ENCODE peak calls at places on chromosomes 3 and 15, in nine cellular contexts. One of them, this sample, is unnamed.

GRCh38 chr3:105414841-105415240 is 48.1 kb downstream of the ALCAM start:
- DNase-seq in CD8-positive, alpha-beta T cell: no peak
- DNase-seq in body of pancreas: no peak
- DNase-seq in AG04450: no peak
- DNase-seq in left ventricle myocardium inferior: no peak
- DNase-seq in lower leg skin: no peak
- DNase-seq in choroid plexus epithelial cell: peak
- DNase-seq in lower lobe of right lung: no peak
- DNase-seq in nephron progenitor cell: no peak
- DNase-seq in this sample: no peak

GRCh38 chr15:26029146-26029545 is 166.0 kb upstream of the ATP10A start:
- DNase-seq in nephron progenitor cell: no peak
- DNase-seq in choroid plexus epithelial cell: no peak
- DNase-seq in AG04450: no peak
- DNase-seq in left ventricle myocardium inferior: no peak
- DNase-seq in CD8-positive, alpha-beta T cell: no peak
- DNase-seq in lower leg skin: no peak
- DNase-seq in body of pancreas: no peak
- DNase-seq in lower lobe of right lung: no peak
- DNase-seq in this sample: no peak

GRCh38 chr3:73073091-73073707 is 11.7 kb downstream of the EBLN2 start:
- DNase-seq in left ventricle myocardium inferior: no peak
- DNase-seq in body of pancreas: no peak
- DNase-seq in AG04450: no peak
- DNase-seq in choroid plexus epithelial cell: peak
- DNase-seq in lower leg skin: no peak
- DNase-seq in CD8-positive, alpha-beta T cell: no peak
- DNase-seq in lower lobe of right lung: no peak
- DNase-seq in nephron progenitor cell: no peak
- DNase-seq in this sample: no peak

GRCh38 chr3:87082806-87083440 is 92.0 kb upstream of the VGLL3 start:
- DNase-seq in lower lobe of right lung: no peak
- DNase-seq in left ventricle myocardium inferior: no peak
- DNase-seq in body of pancreas: no peak
- DNase-seq in CD8-positive, alpha-beta T cell: no peak
- DNase-seq in nephron progenitor cell: peak
- DNase-seq in choroid plexus epithelial cell: peak
- DNase-seq in AG04450: peak
- DNase-seq in lower leg skin: peak
- DNase-seq in this sample: no peak

GRCh38 chr3:61627768-61628185 is 66.4 kb downstream of the PTPRG start:
- DNase-seq in AG04450: peak
- DNase-seq in body of pancreas: peak
- DNase-seq in left ventricle myocardium inferior: no peak
- DNase-seq in nephron progenitor cell: no peak
- DNase-seq in lower lobe of right lung: no peak
- DNase-seq in CD8-positive, alpha-beta T cell: no peak
- DNase-seq in choroid plexus epithelial cell: peak
- DNase-seq in lower leg skin: no peak
- DNase-seq in this sample: no peak

GRCh38 chr15:38699633-38700230 is 135.1 kb upstream of the RASGRP1 start:
- DNase-seq in nephron progenitor cell: peak
- DNase-seq in left ventricle myocardium inferior: peak
- DNase-seq in body of pancreas: peak
- DNase-seq in lower leg skin: peak
- DNase-seq in AG04450: no peak
- DNase-seq in lower lobe of right lung: peak
- DNase-seq in CD8-positive, alpha-beta T cell: peak
- DNase-seq in choroid plexus epithelial cell: peak
- DNase-seq in this sample: peak

GRCh38 chr3:184237211-184237610 is 7.8 kb downstream of the VWA5B2 start:
- DNase-seq in left ventricle myocardium inferior: no peak
- DNase-seq in nephron progenitor cell: no peak
- DNase-seq in lower leg skin: no peak
- DNase-seq in lower lobe of right lung: peak
- DNase-seq in CD8-positive, alpha-beta T cell: no peak
- DNase-seq in body of pancreas: no peak
- DNase-seq in AG04450: no peak
- DNase-seq in choroid plexus epithelial cell: no peak
- DNase-seq in this sample: no peak

GRCh38 chr3:17808994-17809393 is 66.6 kb upstream of the TBC1D5 start:
- DNase-seq in lower lobe of right lung: no peak
- DNase-seq in CD8-positive, alpha-beta T cell: no peak
- DNase-seq in nephron progenitor cell: no peak
- DNase-seq in AG04450: no peak
- DNase-seq in left ventricle myocardium inferior: no peak
- DNase-seq in body of pancreas: no peak
- DNase-seq in lower leg skin: no peak
- DNase-seq in choroid plexus epithelial cell: peak
- DNase-seq in this sample: no peak

GRCh38 chr15:69000725-69001503 is 13.6 kb upstream of the NOX5 start:
- DNase-seq in AG04450: no peak
- DNase-seq in nephron progenitor cell: no peak
- DNase-seq in CD8-positive, alpha-beta T cell: no peak
- DNase-seq in lower lobe of right lung: no peak
- DNase-seq in choroid plexus epithelial cell: no peak
- DNase-seq in body of pancreas: no peak
- DNase-seq in lower leg skin: no peak
- DNase-seq in left ventricle myocardium inferior: no peak
- DNase-seq in this sample: no peak

GRCh38 chr3:138921316-138922292 is 25.3 kb downstream of the FOXL2 start:
- DNase-seq in left ventricle myocardium inferior: no peak
- DNase-seq in lower lobe of right lung: no peak
- DNase-seq in nephron progenitor cell: no peak
- DNase-seq in AG04450: peak
- DNase-seq in CD8-positive, alpha-beta T cell: no peak
- DNase-seq in lower leg skin: no peak
- DNase-seq in body of pancreas: no peak
- DNase-seq in choroid plexus epithelial cell: peak
- DNase-seq in this sample: no peak

GRCh38 chr3:123421353-123422174 is 27.3 kb downstream of the ADCY5 start:
- DNase-seq in body of pancreas: peak
- DNase-seq in choroid plexus epithelial cell: peak
- DNase-seq in lower lobe of right lung: no peak
- DNase-seq in AG04450: no peak
- DNase-seq in nephron progenitor cell: no peak
- DNase-seq in left ventricle myocardium inferior: peak
- DNase-seq in lower leg skin: no peak
- DNase-seq in CD8-positive, alpha-beta T cell: no peak
- DNase-seq in this sample: no peak

GRCh38 chr3:64647825-64648224 is 40.0 kb downstream of the ADAMTS9 start:
- DNase-seq in choroid plexus epithelial cell: no peak
- DNase-seq in CD8-positive, alpha-beta T cell: no peak
- DNase-seq in lower leg skin: no peak
- DNase-seq in lower lobe of right lung: no peak
- DNase-seq in nephron progenitor cell: no peak
- DNase-seq in body of pancreas: no peak
- DNase-seq in AG04450: no peak
- DNase-seq in left ventricle myocardium inferior: no peak
- DNase-seq in this sample: no peak

DNA sequence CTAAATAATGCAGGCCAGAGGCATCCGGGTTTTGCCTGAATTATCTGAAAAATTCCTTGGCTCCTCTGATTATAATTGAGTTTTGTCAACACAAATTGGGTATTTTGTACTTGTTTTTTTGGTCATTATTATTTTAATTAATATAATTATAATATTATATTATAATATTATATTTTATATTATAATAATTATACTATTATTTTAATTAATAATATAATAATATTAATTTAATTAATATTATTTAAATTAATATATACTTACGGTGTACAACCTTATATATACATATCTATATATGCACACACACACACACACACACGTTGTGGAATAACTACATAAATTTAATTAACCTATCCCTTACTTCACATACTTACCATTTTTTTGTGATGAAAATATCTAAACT is 73.5 kb downstream of the RYR3 start:
- DNase-seq in lower lobe of right lung: no peak
- DNase-seq in nephron progenitor cell: no peak
- DNase-seq in body of pancreas: no peak
- DNase-seq in lower leg skin: no peak
- DNase-seq in left ventricle myocardium inferior: no peak
- DNase-seq in AG04450: no peak
- DNase-seq in CD8-positive, alpha-beta T cell: no peak
- DNase-seq in choroid plexus epithelial cell: no peak
- DNase-seq in this sample: no peak
- TF ChIP-seq CTCF in lower lobe of right lung: no peak
- TF ChIP-seq CTCF in nephron progenitor cell: no peak
- TF ChIP-seq CTCF in body of pancreas: no peak
- TF ChIP-seq CTCF in lower leg skin: no peak
- TF ChIP-seq CTCF in left ventricle myocardium inferior: no peak
- TF ChIP-seq CTCF in AG04450: no peak
- TF ChIP-seq CTCF in CD8-positive, alpha-beta T cell: no peak
- TF ChIP-seq CTCF in choroid plexus epithelial cell: no peak
- TF ChIP-seq CTCF in this sample: no peak

GRCh38 chr3:150793641-150794040 is 30.7 kb upstream of the SIAH2 start:
- DNase-seq in choroid plexus epithelial cell: no peak
- DNase-seq in lower leg skin: no peak
- DNase-seq in lower lobe of right lung: no peak
- DNase-seq in nephron progenitor cell: no peak
- DNase-seq in AG04450: no peak
- DNase-seq in CD8-positive, alpha-beta T cell: no peak
- DNase-seq in body of pancreas: no peak
- DNase-seq in left ventricle myocardium inferior: no peak
- DNase-seq in this sample: no peak
- TF ChIP-seq CTCF in choroid plexus epithelial cell: no peak
- TF ChIP-seq CTCF in lower leg skin: no peak
- TF ChIP-seq CTCF in lower lobe of right lung: no peak
- TF ChIP-seq CTCF in nephron progenitor cell: no peak
- TF ChIP-seq CTCF in AG04450: no peak
- TF ChIP-seq CTCF in CD8-positive, alpha-beta T cell: no peak
- TF ChIP-seq CTCF in body of pancreas: no peak
- TF ChIP-seq CTCF in left ventricle myocardium inferior: no peak
- TF ChIP-seq CTCF in this sample: no peak

GRCh38 chr3:182490601-182491485 is 302.5 kb upstream of the ATP11B start:
- DNase-seq in AG04450: no peak
- DNase-seq in CD8-positive, alpha-beta T cell: no peak
- DNase-seq in body of pancreas: no peak
- DNase-seq in choroid plexus epithelial cell: peak
- DNase-seq in lower leg skin: no peak
- DNase-seq in lower lobe of right lung: no peak
- DNase-seq in nephron progenitor cell: no peak
- DNase-seq in left ventricle myocardium inferior: no peak
- DNase-seq in this sample: no peak
- TF ChIP-seq CTCF in AG04450: no peak
- TF ChIP-seq CTCF in CD8-positive, alpha-beta T cell: no peak
- TF ChIP-seq CTCF in body of pancreas: peak
- TF ChIP-seq CTCF in choroid plexus epithelial cell: peak
- TF ChIP-seq CTCF in lower leg skin: no peak
- TF ChIP-seq CTCF in lower lobe of right lung: peak
- TF ChIP-seq CTCF in nephron progenitor cell: peak
- TF ChIP-seq CTCF in left ventricle myocardium inferior: peak
- TF ChIP-seq CTCF in this sample: no peak

GRCh38 chr3:82643948-82644347 is 882.5 kb upstream of the GBE1 start:
- DNase-seq in body of pancreas: peak
- DNase-seq in lower lobe of right lung: no peak
- DNase-seq in AG04450: no peak
- DNase-seq in left ventricle myocardium inferior: no peak
- DNase-seq in choroid plexus epithelial cell: peak
- DNase-seq in CD8-positive, alpha-beta T cell: no peak
- DNase-seq in lower leg skin: no peak
- DNase-seq in nephron progenitor cell: no peak
- DNase-seq in this sample: no peak
- TF ChIP-seq CTCF in body of pancreas: peak
- TF ChIP-seq CTCF in lower lobe of right lung: no peak
- TF ChIP-seq CTCF in AG04450: no peak
- TF ChIP-seq CTCF in left ventricle myocardium inferior: no peak
- TF ChIP-seq CTCF in choroid plexus epithelial cell: peak
- TF ChIP-seq CTCF in CD8-positive, alpha-beta T cell: no peak
- TF ChIP-seq CTCF in lower leg skin: no peak
- TF ChIP-seq CTCF in nephron progenitor cell: peak
- TF ChIP-seq CTCF in this sample: no peak

GRCh38 chr3:183160616-183161015 is 1.9 kb downstream of the LAMP3 start:
- DNase-seq in nephron progenitor cell: no peak
- DNase-seq in body of pancreas: no peak
- DNase-seq in CD8-positive, alpha-beta T cell: no peak
- DNase-seq in left ventricle myocardium inferior: no peak
- DNase-seq in lower leg skin: no peak
- DNase-seq in lower lobe of right lung: no peak
- DNase-seq in AG04450: no peak
- DNase-seq in choroid plexus epithelial cell: no peak
- DNase-seq in this sample: no peak

GRCh38 chr3:183163563-183163962 is 1.0 kb upstream of the LAMP3 start:
- DNase-seq in lower leg skin: no peak
- DNase-seq in choroid plexus epithelial cell: no peak
- DNase-seq in AG04450: no peak
- DNase-seq in nephron progenitor cell: no peak
- DNase-seq in CD8-positive, alpha-beta T cell: no peak
- DNase-seq in lower lobe of right lung: no peak
- DNase-seq in left ventricle myocardium inferior: no peak
- DNase-seq in body of pancreas: no peak
- DNase-seq in this sample: no peak

GRCh38 chr3:183158552-183159006 is 4.0 kb downstream of the LAMP3 start:
- DNase-seq in AG04450: no peak
- DNase-seq in body of pancreas: no peak
- DNase-seq in lower leg skin: no peak
- DNase-seq in left ventricle myocardium inferior: no peak
- DNase-seq in CD8-positive, alpha-beta T cell: no peak
- DNase-seq in choroid plexus epithelial cell: peak
- DNase-seq in lower lobe of right lung: no peak
- DNase-seq in nephron progenitor cell: no peak
- DNase-seq in this sample: no peak

GRCh38 chr3:183159319-183159718 is 3.2 kb downstream of the LAMP3 start:
- DNase-seq in AG04450: no peak
- DNase-seq in lower lobe of right lung: no peak
- DNase-seq in lower leg skin: no peak
- DNase-seq in choroid plexus epithelial cell: no peak
- DNase-seq in body of pancreas: no peak
- DNase-seq in left ventricle myocardium inferior: no peak
- DNase-seq in CD8-positive, alpha-beta T cell: no peak
- DNase-seq in nephron progenitor cell: no peak
- DNase-seq in this sample: no peak

GRCh38 chr3:183161552-183162345 is 785 bp downstream of the LAMP3 start:
- DNase-seq in body of pancreas: no peak
- DNase-seq in choroid plexus epithelial cell: peak
- DNase-seq in AG04450: no peak
- DNase-seq in nephron progenitor cell: peak
- DNase-seq in lower lobe of right lung: no peak
- DNase-seq in left ventricle myocardium inferior: no peak
- DNase-seq in lower leg skin: no peak
- DNase-seq in CD8-positive, alpha-beta T cell: no peak
- DNase-seq in this sample: no peak
- TF ChIP-seq CTCF in body of pancreas: no peak
- TF ChIP-seq CTCF in choroid plexus epithelial cell: no peak
- TF ChIP-seq CTCF in AG04450: no peak
- TF ChIP-seq CTCF in nephron progenitor cell: no peak
- TF ChIP-seq CTCF in lower lobe of right lung: no peak
- TF ChIP-seq CTCF in left ventricle myocardium inferior: no peak
- TF ChIP-seq CTCF in lower leg skin: no peak
- TF ChIP-seq CTCF in CD8-positive, alpha-beta T cell: no peak
- TF ChIP-seq CTCF in this sample: no peak

This sample was measured in omental fat pad.